ENCODE peak calls at places on chromosomes 12 and 14, in four cellular contexts. F is A549, B is WTC11, J is K562. O is an unnamed sample.

GRCh38 chr12:55034218-55034617 is 14.4 kb downstream of the NEUROD4 start:
- DNase-seq in J (no peak), F (no peak), B (no peak), O (no peak)

GRCh38 chr14:102362084-102362483 is 606 bp downstream of the CINP start:
- DNase-seq in J (no peak), B (no peak), F (no peak), O (no peak)

GRCh38 chr14:104705340-104706047 is 16.1 kb downstream of the INF2 start:
- DNase-seq in J (no peak), F (peak), B (no peak), O (no peak)

GRCh38 chr14:49999216-49999761 is 106.4 kb downstream of the ARF6 start:
- DNase-seq in J (peak), B (no peak), F (peak), O (no peak)

GRCh38 chr14:69580009-69580577 is 5.4 kb upstream of the CCDC177 start:
- DNase-seq in B (peak), F (peak), J (peak), O (peak)

GRCh38 chr12:109743076-109743910 is 29.7 kb downstream of the FAM222A start:
- DNase-seq in J (no peak), B (peak), F (no peak), O (no peak)

GRCh38 chr14:34502826-34503225 is 36.7 kb downstream of the EAPP start:
- DNase-seq in F (no peak), J (no peak), B (no peak), O (no peak)

GRCh38 chr12:124120718-124121117 is 147.7 kb downstream of the ZNF664 start:
- DNase-seq in B (no peak), J (no peak), F (no peak), O (no peak)

GRCh38 chr14:61483477-61483876 is 162.1 kb downstream of the PRKCH start:
- DNase-seq in B (no peak), F (no peak), J (peak), O (no peak)

GRCh38 chr14:61482348-61483206 is 161.2 kb downstream of the PRKCH start:
- DNase-seq in F (no peak), B (no peak), J (no peak), O (no peak)

GRCh38 chr14:61479746-61480502 is 158.5 kb downstream of the PRKCH start:
- DNase-seq in J (no peak), F (no peak), B (no peak), O (no peak)

GRCh38 chr14:61478971-61479473 is 157.6 kb downstream of the PRKCH start:
- DNase-seq in B (no peak), J (no peak), F (no peak), O (no peak)

GRCh38 chr14:61480704-61481285 is 159.4 kb downstream of the PRKCH start:
- DNase-seq in F (no peak), B (no peak), J (no peak), O (no peak)
- TF ChIP-seq NR3C1 in F (no peak), B (no peak), J (no peak), O (no peak)

GRCh38 chr12:111056618-111057521 is 136.5 kb upstream of the MYL2 start:
- DNase-seq in J (peak), F (no peak), B (no peak), O (no peak)

GRCh38 chr12:111057726-111058125 is 137.3 kb upstream of the MYL2 start:
- DNase-seq in F (no peak), B (no peak), J (no peak), O (no peak)

DNA sequence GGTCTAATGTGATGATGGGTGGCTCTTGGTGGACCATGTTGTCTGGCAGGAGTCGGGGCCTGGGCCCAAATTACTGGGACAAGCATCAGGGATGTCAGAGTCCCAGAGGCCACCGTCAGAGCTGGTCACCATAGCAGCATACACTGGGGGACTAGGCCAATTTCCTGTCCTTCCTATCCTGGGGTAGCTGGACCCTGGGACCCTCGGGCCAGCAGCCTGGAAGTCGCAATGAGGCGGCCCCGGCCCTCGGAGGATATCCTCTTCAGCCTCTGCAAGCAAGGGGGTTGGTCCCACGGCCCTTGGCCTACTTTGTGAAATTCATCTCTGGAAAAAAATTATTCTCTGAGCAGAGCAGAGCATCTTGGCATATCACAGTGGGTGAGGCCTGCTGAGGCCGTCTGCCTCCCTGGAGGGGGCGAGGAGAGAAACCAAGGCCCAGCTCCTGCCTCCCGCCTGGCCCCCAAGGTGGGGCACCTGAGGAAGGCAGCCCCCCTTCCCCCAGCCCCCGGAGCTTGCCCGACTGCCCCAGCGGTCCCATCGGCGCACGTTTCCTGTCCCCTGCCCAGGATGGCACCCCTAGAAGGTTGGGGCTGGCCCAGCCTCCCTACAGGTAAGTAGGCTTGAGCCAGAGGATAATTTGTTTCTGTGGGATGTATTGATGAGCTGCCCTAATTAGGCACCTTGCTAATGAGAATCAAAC is 135.0 kb upstream of the MYL2 start:
- DNase-seq in J (no peak), F (no peak), B (no peak), O (no peak)
- TF ChIP-seq NR3C1 in J (no peak), F (no peak), B (no peak), O (no peak)

GRCh38 chr12:103391103-103391502 is 104.7 kb downstream of the C12orf42 start:
- DNase-seq in F (no peak), B (no peak), J (no peak), O (no peak)
- TF ChIP-seq NR3C1 in F (no peak), B (no peak), J (no peak), O (no peak)

GRCh38 chr12:8916154-8916553 is 1.8 kb downstream of the PHC1 start:
- DNase-seq in F (no peak), B (no peak), J (no peak), O (no peak)
- TF ChIP-seq NR3C1 in F (no peak), B (no peak), J (no peak), O (no peak)

GRCh38 chr12:119783787-119784186 is 93.3 kb downstream of the CIT start:
- DNase-seq in J (no peak), B (no peak), F (no peak), O (no peak)

GRCh38 chr12:119775246-119775895 is 101.7 kb downstream of the CIT start:
- DNase-seq in J (no peak), F (no peak), B (no peak), O (no peak)

GRCh38 chr12:119781804-119782203 is 95.3 kb downstream of the CIT start:
- DNase-seq in F (no peak), J (no peak), B (no peak), O (no peak)

GRCh38 chr12:119784673-119785072 is 92.4 kb downstream of the CIT start:
- DNase-seq in J (no peak), B (no peak), F (no peak), O (no peak)

DNA sequence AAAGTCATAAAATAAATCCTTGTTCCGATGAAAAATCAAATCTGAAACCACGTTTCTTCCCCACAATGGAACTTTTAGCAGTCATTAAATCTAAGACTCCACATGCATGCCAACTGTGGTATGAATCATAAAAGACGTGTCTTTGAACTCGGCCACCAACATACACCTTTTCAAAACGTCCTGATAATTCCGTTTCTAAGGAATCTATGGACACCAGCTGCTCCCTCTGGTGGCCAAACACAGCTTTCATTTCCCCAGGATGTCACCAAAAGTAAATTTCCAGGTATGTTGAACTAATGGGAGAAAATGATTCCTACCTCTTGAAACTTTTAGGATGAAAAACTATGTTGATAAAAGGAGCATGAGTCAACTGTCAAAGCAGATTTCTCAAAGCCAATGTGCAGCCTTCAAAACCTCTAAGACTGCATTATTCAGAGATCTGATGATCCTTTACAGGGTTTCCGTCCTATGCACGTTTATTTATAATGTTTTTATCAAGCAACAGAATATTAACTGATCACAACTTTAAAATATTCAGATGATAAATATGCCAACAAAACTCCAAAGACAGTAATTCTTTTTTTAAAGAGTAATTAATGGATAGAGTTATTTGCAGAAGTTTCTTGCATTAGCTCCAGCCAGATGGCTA is 96.2 kb downstream of the CIT start:
- DNase-seq in J (peak), B (peak), F (peak), O (peak)
- TF ChIP-seq NR3C1 in J (no peak), B (no peak), F (no peak), O (no peak)

GRCh38 chr12:116604151-116604550 is 45.0 kb downstream of the MAP1LC3B2 start:
- DNase-seq in B (no peak), J (no peak), F (no peak), O (no peak)
- TF ChIP-seq NR3C1 in B (no peak), J (no peak), F (no peak), O (no peak)

DNA sequence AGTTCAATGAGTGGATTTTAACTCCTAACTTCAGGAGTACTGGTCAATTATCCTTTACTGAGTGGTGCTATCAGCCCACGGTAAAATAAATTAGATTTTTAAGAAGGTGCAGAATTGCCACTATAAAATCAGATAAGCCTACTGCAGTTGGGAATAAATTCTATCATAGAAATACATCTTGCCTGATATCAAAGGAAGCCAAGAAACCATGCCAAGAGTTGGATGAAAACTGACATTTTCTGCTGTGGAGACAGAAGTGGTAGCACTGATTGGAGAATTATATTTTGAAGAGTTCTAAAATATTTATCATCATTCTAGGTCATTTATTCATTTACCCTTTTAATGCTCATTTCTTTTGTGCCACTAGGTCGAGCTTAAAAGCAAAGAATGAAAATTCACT is 465.1 kb downstream of the APAF1 start:
- DNase-seq in B (no peak), J (no peak), F (no peak), O (no peak)
- TF ChIP-seq NR3C1 in B (no peak), J (no peak), F (no peak), O (no peak)

O was measured in HepG2.